ENCODE peak calls at places on chromosomes 12 and 14, in eight cellular contexts. One of them, this sample, is unnamed.

GRCh38 chr12:3135522-3136461 is 58.6 kb downstream of the TSPAN9 start:
- DNase-seq in GM12891: peak
- DNase-seq in sigmoid colon: no peak
- DNase-seq in tibial nerve: peak
- DNase-seq in GM12892: peak
- DNase-seq in lower leg skin: peak
- DNase-seq in esophagus squamous epithelium: no peak
- DNase-seq in stomach: no peak
- DNase-seq in this sample: peak

GRCh38 chr12:27334721-27335082 is 2.1 kb downstream of the BMAL2 start:
- DNase-seq in GM12891: no peak
- DNase-seq in sigmoid colon: no peak
- DNase-seq in tibial nerve: no peak
- DNase-seq in GM12892: no peak
- DNase-seq in lower leg skin: no peak
- DNase-seq in esophagus squamous epithelium: no peak
- DNase-seq in stomach: no peak
- DNase-seq in this sample: no peak

GRCh38 chr12:63989301-63989845 is 144.9 kb downstream of the SRGAP1 start:
- DNase-seq in GM12891: no peak
- DNase-seq in sigmoid colon: no peak
- DNase-seq in tibial nerve: no peak
- DNase-seq in GM12892: no peak
- DNase-seq in lower leg skin: no peak
- DNase-seq in esophagus squamous epithelium: no peak
- DNase-seq in stomach: peak
- DNase-seq in this sample: no peak

GRCh38 chr12:88784166-88784565 is 203.9 kb upstream of the KITLG start:
- DNase-seq in GM12891: no peak
- DNase-seq in sigmoid colon: no peak
- DNase-seq in tibial nerve: no peak
- DNase-seq in GM12892: no peak
- DNase-seq in lower leg skin: no peak
- DNase-seq in esophagus squamous epithelium: no peak
- DNase-seq in stomach: no peak
- DNase-seq in this sample: no peak

GRCh38 chr12:118055144-118055557 is 5.8 kb downstream of the WSB2 start:
- DNase-seq in GM12891: no peak
- DNase-seq in sigmoid colon: no peak
- DNase-seq in tibial nerve: peak
- DNase-seq in GM12892: peak
- DNase-seq in lower leg skin: no peak
- DNase-seq in esophagus squamous epithelium: no peak
- DNase-seq in stomach: peak
- DNase-seq in this sample: no peak

GRCh38 chr12:40058721-40059190 is 47.1 kb downstream of the SLC2A13 start:
- DNase-seq in GM12891: no peak
- DNase-seq in sigmoid colon: no peak
- DNase-seq in tibial nerve: no peak
- DNase-seq in GM12892: no peak
- DNase-seq in lower leg skin: no peak
- DNase-seq in esophagus squamous epithelium: no peak
- DNase-seq in stomach: no peak
- DNase-seq in this sample: no peak

GRCh38 chr14:62694075-62694474 is 351.2 kb downstream of the KCNH5 start:
- DNase-seq in GM12891: no peak
- DNase-seq in sigmoid colon: no peak
- DNase-seq in tibial nerve: no peak
- DNase-seq in GM12892: no peak
- DNase-seq in lower leg skin: no peak
- DNase-seq in esophagus squamous epithelium: no peak
- DNase-seq in stomach: no peak
- DNase-seq in this sample: peak

GRCh38 chr12:65937181-65937641 is 112.9 kb downstream of the HMGA2 start:
- DNase-seq in GM12891: no peak
- DNase-seq in sigmoid colon: no peak
- DNase-seq in tibial nerve: no peak
- DNase-seq in GM12892: no peak
- DNase-seq in lower leg skin: no peak
- DNase-seq in esophagus squamous epithelium: no peak
- DNase-seq in stomach: no peak
- DNase-seq in this sample: no peak

GRCh38 chr14:98890556-98891340 is 381.2 kb downstream of the BCL11B start:
- DNase-seq in GM12891: no peak
- DNase-seq in sigmoid colon: no peak
- DNase-seq in tibial nerve: no peak
- DNase-seq in GM12892: no peak
- DNase-seq in lower leg skin: no peak
- DNase-seq in esophagus squamous epithelium: no peak
- DNase-seq in stomach: peak
- DNase-seq in this sample: no peak

GRCh38 chr14:97634786-97635185 is 837.6 kb downstream of the VRK1 start:
- DNase-seq in GM12891: no peak
- DNase-seq in sigmoid colon: no peak
- DNase-seq in tibial nerve: no peak
- DNase-seq in GM12892: no peak
- DNase-seq in lower leg skin: no peak
- DNase-seq in esophagus squamous epithelium: no peak
- DNase-seq in stomach: no peak
- DNase-seq in this sample: no peak

GRCh38 chr14:61322799-61323290 is 1.5 kb downstream of the PRKCH start:
- DNase-seq in GM12891: no peak
- DNase-seq in sigmoid colon: no peak
- DNase-seq in tibial nerve: no peak
- DNase-seq in GM12892: no peak
- DNase-seq in lower leg skin: peak
- DNase-seq in esophagus squamous epithelium: no peak
- DNase-seq in stomach: no peak
- DNase-seq in this sample: no peak

GRCh38 chr12:52818376-52818775 is 4.5 kb upstream of the KRT4 start:
- DNase-seq in GM12891: no peak
- DNase-seq in sigmoid colon: no peak
- DNase-seq in tibial nerve: no peak
- DNase-seq in GM12892: no peak
- DNase-seq in lower leg skin: no peak
- DNase-seq in esophagus squamous epithelium: no peak
- DNase-seq in stomach: no peak
- DNase-seq in this sample: no peak

GRCh38 chr14:103155013-103155412 is 31.8 kb downstream of the TNFAIP2 start:
- DNase-seq in GM12891: no peak
- DNase-seq in sigmoid colon: peak
- DNase-seq in tibial nerve: peak
- DNase-seq in GM12892: no peak
- DNase-seq in lower leg skin: peak
- DNase-seq in esophagus squamous epithelium: no peak
- DNase-seq in stomach: peak
- DNase-seq in this sample: peak

GRCh38 chr14:45359766-45360165 is 106.8 kb upstream of the MIS18BP1 start:
- DNase-seq in GM12891: no peak
- DNase-seq in sigmoid colon: no peak
- DNase-seq in tibial nerve: no peak
- DNase-seq in GM12892: no peak
- DNase-seq in lower leg skin: no peak
- DNase-seq in esophagus squamous epithelium: no peak
- DNase-seq in stomach: no peak
- DNase-seq in this sample: no peak

GRCh38 chr12:57549909-57550627 is at the start of gene KIF5A:
- DNase-seq in GM12891: peak
- DNase-seq in sigmoid colon: no peak
- DNase-seq in tibial nerve: no peak
- DNase-seq in GM12892: peak
- DNase-seq in lower leg skin: no peak
- DNase-seq in esophagus squamous epithelium: no peak
- DNase-seq in stomach: no peak
- DNase-seq in this sample: peak

GRCh38 chr14:78700236-78700635 is 530.1 kb downstream of the NRXN3 start:
- DNase-seq in GM12891: no peak
- DNase-seq in sigmoid colon: no peak
- DNase-seq in tibial nerve: no peak
- DNase-seq in GM12892: no peak
- DNase-seq in lower leg skin: no peak
- DNase-seq in esophagus squamous epithelium: no peak
- DNase-seq in stomach: no peak
- DNase-seq in this sample: no peak

GRCh38 chr14:63453443-63453936 is 89.7 kb downstream of the PPP2R5E start:
- DNase-seq in GM12891: no peak
- DNase-seq in sigmoid colon: no peak
- DNase-seq in tibial nerve: no peak
- DNase-seq in GM12892: no peak
- DNase-seq in lower leg skin: no peak
- DNase-seq in esophagus squamous epithelium: no peak
- DNase-seq in stomach: no peak
- DNase-seq in this sample: no peak

GRCh38 chr14:71583246-71583645 is 349.0 kb upstream of the RGS6 start:
- DNase-seq in GM12891: no peak
- DNase-seq in sigmoid colon: no peak
- DNase-seq in tibial nerve: no peak
- DNase-seq in GM12892: no peak
- DNase-seq in lower leg skin: no peak
- DNase-seq in esophagus squamous epithelium: no peak
- DNase-seq in stomach: no peak
- DNase-seq in this sample: no peak

GRCh38 chr14:69346710-69347109 is 51.4 kb downstream of the ERH start:
- DNase-seq in GM12891: no peak
- DNase-seq in sigmoid colon: no peak
- DNase-seq in tibial nerve: no peak
- DNase-seq in GM12892: no peak
- DNase-seq in lower leg skin: no peak
- DNase-seq in esophagus squamous epithelium: no peak
- DNase-seq in stomach: peak
- DNase-seq in this sample: no peak

GRCh38 chr12:14394317-14395058 is 29.0 kb downstream of the ATF7IP start:
- DNase-seq in GM12891: no peak
- DNase-seq in sigmoid colon: no peak
- DNase-seq in tibial nerve: no peak
- DNase-seq in GM12892: no peak
- DNase-seq in lower leg skin: peak
- DNase-seq in esophagus squamous epithelium: no peak
- DNase-seq in stomach: peak
- DNase-seq in this sample: no peak
- TF ChIP-seq POLR2A in GM12891: peak
- TF ChIP-seq POLR2A in sigmoid colon: no peak
- TF ChIP-seq POLR2A in tibial nerve: no peak
- TF ChIP-seq POLR2A in GM12892: no peak
- TF ChIP-seq POLR2A in lower leg skin: no peak
- TF ChIP-seq POLR2A in esophagus squamous epithelium: peak
- TF ChIP-seq POLR2A in stomach: no peak
- TF ChIP-seq POLR2A in this sample: no peak

GRCh38 chr12:49338830-49339463 is 2.0 kb upstream of the C1QL4 start:
- DNase-seq in GM12891: no peak
- DNase-seq in sigmoid colon: peak
- DNase-seq in tibial nerve: no peak
- DNase-seq in GM12892: no peak
- DNase-seq in lower leg skin: no peak
- DNase-seq in esophagus squamous epithelium: no peak
- DNase-seq in stomach: peak
- DNase-seq in this sample: no peak

GRCh38 chr12:49334681-49335080 is 2.3 kb downstream of the C1QL4 start:
- DNase-seq in GM12891: no peak
- DNase-seq in sigmoid colon: peak
- DNase-seq in tibial nerve: no peak
- DNase-seq in GM12892: no peak
- DNase-seq in lower leg skin: no peak
- DNase-seq in esophagus squamous epithelium: no peak
- DNase-seq in stomach: peak
- DNase-seq in this sample: no peak

GRCh38 chr12:49335118-49335954 is 1.7 kb downstream of the C1QL4 start:
- DNase-seq in GM12891: no peak
- DNase-seq in sigmoid colon: peak
- DNase-seq in tibial nerve: no peak
- DNase-seq in GM12892: no peak
- DNase-seq in lower leg skin: no peak
- DNase-seq in esophagus squamous epithelium: no peak
- DNase-seq in stomach: no peak
- DNase-seq in this sample: no peak

GRCh38 chr12:49335955-49336644 is 888 bp downstream of the C1QL4 start:
- DNase-seq in GM12891: no peak
- DNase-seq in sigmoid colon: peak
- DNase-seq in tibial nerve: no peak
- DNase-seq in GM12892: no peak
- DNase-seq in lower leg skin: no peak
- DNase-seq in esophagus squamous epithelium: no peak
- DNase-seq in stomach: no peak
- DNase-seq in this sample: no peak

GRCh38 chr12:49336645-49337584 is at the start of gene C1QL4:
- DNase-seq in GM12891: peak
- DNase-seq in sigmoid colon: peak
- DNase-seq in tibial nerve: peak
- DNase-seq in GM12892: peak
- DNase-seq in lower leg skin: peak
- DNase-seq in esophagus squamous epithelium: no peak
- DNase-seq in stomach: peak
- DNase-seq in this sample: peak
- TF ChIP-seq POLR2A in GM12891: no peak
- TF ChIP-seq POLR2A in sigmoid colon: no peak
- TF ChIP-seq POLR2A in tibial nerve: no peak
- TF ChIP-seq POLR2A in GM12892: no peak
- TF ChIP-seq POLR2A in lower leg skin: no peak
- TF ChIP-seq POLR2A in esophagus squamous epithelium: no peak
- TF ChIP-seq POLR2A in stomach: no peak
- TF ChIP-seq POLR2A in this sample: no peak

GRCh38 chr12:131710464-131711457 is at the start of gene SFSWAP:
- DNase-seq in GM12891: peak
- DNase-seq in sigmoid colon: peak
- DNase-seq in tibial nerve: peak
- DNase-seq in GM12892: peak
- DNase-seq in lower leg skin: peak
- DNase-seq in esophagus squamous epithelium: no peak
- DNase-seq in stomach: peak
- DNase-seq in this sample: peak
- TF ChIP-seq POLR2A in GM12891: peak
- TF ChIP-seq POLR2A in sigmoid colon: peak
- TF ChIP-seq POLR2A in tibial nerve: peak
- TF ChIP-seq POLR2A in GM12892: peak
- TF ChIP-seq POLR2A in lower leg skin: no peak
- TF ChIP-seq POLR2A in esophagus squamous epithelium: peak
- TF ChIP-seq POLR2A in stomach: no peak
- TF ChIP-seq POLR2A in this sample: peak

GRCh38 chr12:50215033-50215432 is 47.9 kb upstream of the CERS5 start:
- DNase-seq in GM12891: no peak
- DNase-seq in sigmoid colon: no peak
- DNase-seq in tibial nerve: no peak
- DNase-seq in GM12892: no peak
- DNase-seq in lower leg skin: no peak
- DNase-seq in esophagus squamous epithelium: no peak
- DNase-seq in stomach: no peak
- DNase-seq in this sample: no peak

GRCh38 chr12:50212071-50212467 is 44.9 kb upstream of the CERS5 start:
- DNase-seq in GM12891: no peak
- DNase-seq in sigmoid colon: no peak
- DNase-seq in tibial nerve: no peak
- DNase-seq in GM12892: no peak
- DNase-seq in lower leg skin: no peak
- DNase-seq in esophagus squamous epithelium: no peak
- DNase-seq in stomach: no peak
- DNase-seq in this sample: no peak

GRCh38 chr12:50213439-50213838 is 46.3 kb upstream of the CERS5 start:
- DNase-seq in GM12891: no peak
- DNase-seq in sigmoid colon: no peak
- DNase-seq in tibial nerve: no peak
- DNase-seq in GM12892: no peak
- DNase-seq in lower leg skin: no peak
- DNase-seq in esophagus squamous epithelium: no peak
- DNase-seq in stomach: no peak
- DNase-seq in this sample: no peak

GRCh38 chr12:50214018-50214417 is 46.8 kb upstream of the CERS5 start:
- DNase-seq in GM12891: no peak
- DNase-seq in sigmoid colon: no peak
- DNase-seq in tibial nerve: no peak
- DNase-seq in GM12892: no peak
- DNase-seq in lower leg skin: no peak
- DNase-seq in esophagus squamous epithelium: no peak
- DNase-seq in stomach: no peak
- DNase-seq in this sample: no peak

GRCh38 chr12:50211392-50212070 is 44.4 kb upstream of the CERS5 start:
- DNase-seq in GM12891: no peak
- DNase-seq in sigmoid colon: no peak
- DNase-seq in tibial nerve: no peak
- DNase-seq in GM12892: no peak
- DNase-seq in lower leg skin: no peak
- DNase-seq in esophagus squamous epithelium: no peak
- DNase-seq in stomach: no peak
- DNase-seq in this sample: no peak
- TF ChIP-seq POLR2A in GM12891: no peak
- TF ChIP-seq POLR2A in sigmoid colon: no peak
- TF ChIP-seq POLR2A in tibial nerve: no peak
- TF ChIP-seq POLR2A in GM12892: no peak
- TF ChIP-seq POLR2A in lower leg skin: no peak
- TF ChIP-seq POLR2A in esophagus squamous epithelium: no peak
- TF ChIP-seq POLR2A in stomach: no peak
- TF ChIP-seq POLR2A in this sample: no peak